ENCODE peak calls at places on chromosome 16, in ten cellular contexts. R is natural killer cell; J is stimulated activated effector memory CD8-positive, alpha-beta T cell treated with anti-CD3 and anti-CD28 coated beads, Interleukin-12 subunit alpha, Interleukin-12 subunit beta, amount 100 ng/mL, for 72 hours; X is hepatic stellate cell; T is stromal cell of bone marrow; F is colonic mucosa; Z is activated T-helper 1 cell treated with anti-CD3 and anti-CD28 coated beads, Interleukin-2, amount 50 U/mL, for 16 hours; Q is NCI-H1092; O is iPS-NIHi11; S is Ammon's horn. E is an unnamed sample.
A peak's percentile ranks its signal among the peaks of the same experiment; 100 is the strongest.

GRCh38 chr16:81885976-81886586 is 107.0 kb downstream of the PLCG2 start:
- DNase-seq in R (no peak), J (peak; percentile 59), X (peak; percentile 62), T (no peak), F (peak; percentile 30), Z (no peak), Q (no peak), O (peak; percentile 81), S (no peak), E (peak; percentile 83)

GRCh38 chr16:71923941-71924690 is 28.8 kb downstream of the IST1 start:
- DNase-seq in R (no peak), J (no peak), X (no peak), T (no peak), F (no peak), Z (no peak), Q (no peak), O (no peak), S (no peak), E (no peak)

GRCh38 chr16:84889066-84889465 is 69.3 kb downstream of the CRISPLD2 start:
- DNase-seq in R (no peak), J (no peak), X (peak; percentile 35), T (no peak), F (no peak), Z (no peak), Q (no peak), O (no peak), S (no peak), E (no peak)

GRCh38 chr16:74982303-74982702 is 2.6 kb downstream of the WDR59 start:
- DNase-seq in R (no peak), J (no peak), X (no peak), T (no peak), F (no peak), Z (no peak), Q (no peak), O (no peak), S (no peak), E (no peak)

GRCh38 chr16:87464691-87465300 is 28.0 kb downstream of the ZCCHC14 start:
- DNase-seq in R (no peak), J (peak; percentile 55), X (peak; percentile 90), T (peak; percentile 99), F (peak; percentile 58), Z (no peak), Q (no peak), O (no peak), S (peak; percentile 43), E (no peak)

GRCh38 chr16:49755291-49755611 is 100.7 kb downstream of the ZNF423 start:
- DNase-seq in R (no peak), J (no peak), X (peak; percentile 79), T (peak; percentile 23), F (peak; percentile 42), Z (no peak), Q (no peak), O (peak; percentile 58), S (peak; percentile 33), E (no peak)

GRCh38 chr16:23496826-23497542 is 13.3 kb downstream of the GGA2 start:
- DNase-seq in R (no peak), J (no peak), X (no peak), T (no peak), F (no peak), Z (no peak), Q (no peak), O (no peak), S (no peak), E (no peak)

GRCh38 chr16:8581923-8582580 is 8.3 kb downstream of the TMEM114 start:
- DNase-seq in R (no peak), J (no peak), X (no peak), T (no peak), F (no peak), Z (no peak), Q (no peak), O (no peak), S (peak; percentile 40), E (no peak)

GRCh38 chr16:77850637-77851330 is 62.4 kb downstream of the VAT1L start:
- DNase-seq in R (no peak), J (no peak), X (no peak), T (no peak), F (no peak), Z (no peak), Q (peak; percentile 35), O (no peak), S (no peak), E (no peak)

GRCh38 chr16:20944861-20945390 is 44.4 kb downstream of the LYRM1 start:
- DNase-seq in R (no peak), J (peak; percentile 82), X (no peak), T (no peak), F (no peak), Z (no peak), Q (no peak), O (no peak), S (no peak), E (peak; percentile 50)

GRCh38 chr16:47958726-47959125 is 197.1 kb downstream of the ABCC12 start:
- DNase-seq in R (no peak), J (no peak), X (no peak), T (no peak), F (no peak), Z (no peak), Q (no peak), O (no peak), S (no peak), E (no peak)

GRCh38 chr16:64469906-64470702 is 651.8 kb downstream of the CDH11 start:
- DNase-seq in R (no peak), J (no peak), X (no peak), T (no peak), F (no peak), Z (no peak), Q (no peak), O (no peak), S (no peak), E (no peak)